ENCODE peak calls at places on chromosomes 2 and 18, in four cellular contexts. S is AG09309, A is K562, R is GM23338. J is an unnamed sample.

GRCh38 chr2:154125900-154126299 is 254.2 kb downstream of the GALNT13 start:
- DNase-seq in S (no peak), R (no peak), A (no peak), J (no peak)

GRCh38 chr18:60568211-60568610 is 195.6 kb upstream of the MC4R start:
- DNase-seq in S (no peak), R (no peak), A (no peak), J (no peak)

GRCh38 chr2:173493874-173494273 is 139.2 kb downstream of the CDCA7 start:
- DNase-seq in A (no peak), S (no peak), R (peak; percentile 2), J (no peak)

GRCh38 chr18:23313379-23313778 is 139.7 kb upstream of the RIOK3 start:
- DNase-seq in A (no peak), S (no peak), R (no peak), J (no peak)

GRCh38 chr2:120231564-120231973 is 8.4 kb upstream of the TMEM185B start:
- DNase-seq in R (no peak), S (no peak), A (no peak), J (no peak)

GRCh38 chr2:34252111-34252510 is 653.0 kb upstream of the FAM98A start:
- DNase-seq in S (no peak), A (no peak), R (no peak), J (no peak)

GRCh38 chr2:10765914-10766313 is 44.5 kb downstream of the ATP6V1C2 start:
- DNase-seq in S (no peak), R (no peak), A (no peak), J (no peak)

GRCh38 chr2:8803658-8804379 is 33.6 kb downstream of the KIDINS220 start:
- DNase-seq in R (no peak), A (peak; percentile 89), S (peak; percentile 50), J (peak; percentile 59)

GRCh38 chr2:221429741-221430491 is 142.2 kb downstream of the EPHA4 start:
- DNase-seq in S (no peak), A (no peak), R (no peak), J (no peak)

GRCh38 chr2:138763971-138764370 is 16.2 kb downstream of the NXPH2 start:
- DNase-seq in R (peak; percentile 11), A (no peak), S (no peak), J (no peak)

GRCh38 chr2:200179201-200179600 is 127.3 kb upstream of the SPATS2L start:
- DNase-seq in A (no peak), S (no peak), R (no peak), J (no peak)

GRCh38 chr2:20447437-20448245 is 767 bp downstream of the RHOB start:
- DNase-seq in A (no peak), S (no peak), R (peak; percentile 53), J (no peak)

GRCh38 chr2:1869987-1870386 is 125.7 kb upstream of the PXDN start:
- DNase-seq in S (no peak), R (no peak), A (no peak), J (peak; percentile 93)

GRCh38 chr2:14016289-14016955 is 616.1 kb upstream of the LRATD1 start:
- DNase-seq in R (no peak), A (no peak), S (no peak), J (no peak)

GRCh38 chr2:84701880-84702279 is 179.0 kb downstream of the TRABD2A start:
- DNase-seq in S (peak; percentile 85), R (no peak), A (no peak), J (peak; percentile 18)

GRCh38 chr18:7021994-7022840 is 95.4 kb downstream of the LAMA1 start:
- DNase-seq in A (peak; percentile 63), R (no peak), S (no peak), J (no peak)

GRCh38 chr2:96769816-96770215 is 9.1 kb downstream of the CNNM4 start:
- DNase-seq in R (no peak), S (no peak), A (no peak), J (no peak)

GRCh38 chr2:22930781-22931180 is 454.2 kb upstream of the KLHL29 start:
- DNase-seq in R (no peak), S (no peak), A (no peak), J (no peak)

GRCh38 chr2:235766206-235766794 is 272.5 kb downstream of the AGAP1 start:
- DNase-seq in R (peak; percentile 88), S (peak; percentile 44), A (peak; percentile 66), J (peak; percentile 40)

GRCh38 chr2:59034791-59035190 is 793.7 kb upstream of the FANCL start:
- DNase-seq in R (no peak), A (peak; percentile 17), S (no peak), J (no peak)

GRCh38 chr2:102361632-102362241 is 6.1 kb downstream of the IL18R1 start:
- DNase-seq in A (no peak), S (no peak), R (no peak), J (no peak)
- TF ChIP-seq CTCF in A (no peak), S (no peak), R (no peak), J (no peak)

DNA sequence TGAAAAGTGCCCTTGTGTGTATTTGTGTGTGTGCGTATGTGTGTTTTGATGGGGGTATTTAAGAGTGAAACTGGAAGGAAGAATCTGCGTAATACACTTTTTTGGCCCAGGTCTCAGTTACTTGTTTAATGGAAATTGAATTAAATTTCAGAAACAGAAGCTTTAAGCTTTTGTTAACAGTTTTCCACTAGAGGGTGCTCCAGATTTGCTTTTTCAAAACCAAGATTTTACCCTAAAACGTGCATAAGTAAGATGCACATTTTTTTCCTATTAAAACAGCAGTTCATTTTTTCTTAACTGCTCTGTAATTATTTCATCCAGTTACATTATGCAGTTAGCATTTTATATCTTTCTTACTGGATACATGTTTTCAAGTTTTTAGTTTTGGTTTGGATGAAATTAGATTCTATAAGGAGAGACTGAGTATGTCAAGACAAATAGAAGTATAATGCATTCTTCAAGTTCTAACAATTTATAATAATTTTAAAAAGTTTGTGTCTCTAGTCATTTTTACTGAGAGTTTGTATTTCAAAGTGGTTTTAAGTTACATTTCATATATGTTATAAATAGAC is 97.2 kb downstream of the PIK3C3 start:
- DNase-seq in R (peak; percentile 5), S (no peak), A (peak; percentile 3), J (no peak)
- TF ChIP-seq CTCF in R (peak; percentile 46), S (peak; percentile 37), A (peak; percentile 6), J (peak; percentile 60)

GRCh38 chr2:135650721-135651120 is 90.9 kb upstream of the UBXN4 start:
- DNase-seq in R (no peak), S (no peak), A (no peak), J (no peak)
- TF ChIP-seq CTCF in R (no peak), S (no peak), A (no peak), J (no peak)

GRCh38 chr18:74113711-74114110 is 33.9 kb downstream of the FBXO15 start:
- DNase-seq in S (no peak), R (no peak), A (no peak), J (no peak)

GRCh38 chr18:74110149-74110548 is 37.5 kb downstream of the FBXO15 start:
- DNase-seq in R (no peak), A (no peak), S (no peak), J (no peak)

GRCh38 chr18:74108460-74108859 is 39.2 kb downstream of the FBXO15 start:
- DNase-seq in A (no peak), S (no peak), R (no peak), J (no peak)

GRCh38 chr18:74114206-74114605 is 33.4 kb downstream of the FBXO15 start:
- DNase-seq in A (no peak), S (no peak), R (no peak), J (no peak)

GRCh38 chr18:74110983-74111382 is 36.7 kb downstream of the FBXO15 start:
- DNase-seq in R (no peak), A (no peak), S (no peak), J (no peak)
- TF ChIP-seq CTCF in R (no peak), A (no peak), S (no peak), J (no peak)

DNA sequence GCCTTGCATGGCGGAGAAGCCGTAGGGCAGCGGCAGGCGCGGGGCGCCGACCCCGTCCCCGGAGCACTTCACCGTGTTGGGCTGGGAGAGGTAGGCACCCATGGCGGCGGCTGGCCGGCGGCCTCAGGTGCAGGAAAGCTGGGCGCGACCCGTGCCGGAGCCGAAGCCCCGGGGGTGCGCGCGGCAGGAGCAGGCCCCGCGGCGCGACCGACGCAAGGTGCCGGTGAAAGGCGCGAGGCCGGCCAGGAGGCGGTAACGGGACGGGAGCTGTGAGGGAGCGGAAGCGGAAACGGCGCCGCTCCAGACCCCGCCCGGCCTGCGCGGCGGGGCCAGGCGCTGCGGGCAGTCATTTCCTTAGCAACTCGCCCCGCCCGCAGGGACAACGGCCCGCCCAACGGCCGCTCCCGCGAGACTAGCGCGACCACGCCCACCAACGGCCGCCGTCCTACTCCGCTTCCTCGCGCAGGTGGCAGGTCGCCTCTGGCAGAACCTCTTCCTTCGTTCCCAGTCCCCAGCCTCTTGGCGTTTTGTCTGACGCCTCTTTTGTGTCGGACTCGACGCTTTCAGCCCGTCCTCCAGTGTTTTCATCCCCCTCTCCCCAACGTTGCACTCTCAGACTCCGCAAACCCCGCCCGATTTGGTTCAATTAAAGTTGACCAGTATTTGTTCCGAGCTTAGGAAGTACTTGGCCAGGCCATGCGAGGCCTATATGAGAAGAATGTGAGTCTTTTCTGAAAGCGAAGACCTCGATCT is at the start of gene PPM1G:
- DNase-seq in S (peak; percentile 60), A (peak; percentile 97), R (peak; percentile 97), J (no peak)
- TF ChIP-seq CTCF in S (no peak), A (peak; percentile 7), R (no peak), J (no peak)

DNA sequence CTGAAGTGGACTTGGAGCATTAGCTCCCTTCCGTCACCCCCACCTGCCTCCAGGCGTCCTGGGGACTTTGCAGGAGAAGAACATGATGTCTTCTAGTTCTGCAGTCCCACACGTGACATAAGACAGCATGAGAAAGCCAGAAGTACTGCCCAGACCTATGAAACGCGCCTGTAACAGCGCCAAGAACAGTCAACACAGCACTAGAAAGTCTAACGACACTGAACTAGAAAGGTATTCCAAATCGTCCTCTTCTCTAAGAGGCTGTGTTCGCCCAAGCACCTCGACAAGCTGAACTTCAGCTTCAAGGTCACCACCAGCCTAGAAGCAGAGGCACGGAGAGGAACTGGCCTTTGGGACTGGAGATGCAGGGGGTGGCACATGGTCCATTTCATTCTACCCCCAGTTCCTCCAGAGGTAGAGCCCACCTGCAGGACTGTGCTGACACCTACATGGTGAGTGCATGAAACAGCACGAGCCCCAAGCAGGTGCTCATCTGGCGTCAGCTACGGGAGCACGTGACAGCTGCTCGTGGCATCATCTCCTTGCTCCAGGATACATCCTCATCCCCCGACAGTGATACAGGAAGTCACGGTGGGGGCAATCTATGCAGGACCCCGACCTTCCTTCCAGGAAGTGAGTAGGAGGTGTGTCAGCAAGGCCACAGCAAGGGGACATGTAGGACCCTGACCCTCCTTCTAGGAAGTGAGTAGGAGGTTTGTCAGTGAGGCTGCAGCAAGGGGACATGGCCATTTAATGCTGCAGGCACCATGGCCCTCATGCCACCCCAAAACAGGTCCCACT is 3.7 kb downstream of the HDAC4 start:
- DNase-seq in R (peak; percentile 40), S (no peak), A (peak; percentile 19), J (no peak)
- TF ChIP-seq CTCF in R (peak; percentile 22), S (no peak), A (peak; percentile 32), J (peak; percentile 47)

DNA sequence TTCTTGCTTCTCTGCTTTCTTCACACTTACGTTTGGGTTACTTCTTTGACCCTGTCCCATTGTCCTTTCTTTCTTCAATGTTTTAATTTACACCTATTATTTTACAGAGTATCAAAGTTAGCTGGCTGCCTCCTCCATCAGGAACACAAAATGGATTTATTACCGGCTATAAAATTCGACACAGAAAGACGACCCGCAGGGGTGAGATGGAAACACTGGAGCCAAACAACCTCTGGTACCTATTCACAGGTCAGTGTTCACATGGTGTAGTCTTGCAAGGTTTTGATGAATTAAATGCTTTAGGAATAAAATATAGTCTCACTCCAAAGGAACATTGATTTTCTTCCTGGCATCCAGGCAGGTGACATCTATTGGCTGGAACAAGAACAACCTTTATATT is 919.0 kb downstream of the MBD2 start:
- DNase-seq in S (no peak), R (no peak), A (no peak), J (no peak)
- TF ChIP-seq CTCF in S (no peak), R (no peak), A (no peak), J (no peak)